ENCODE peak calls at places on chromosome 18, in seven cellular contexts. H, Q, I, J, K, S and A are unnamed samples.

GRCh38 chr18:79597176-79598045 is 82.2 kb upstream of the CTDP1 start:
- DNase-seq in S (no peak), I (no peak), H (no peak), Q (peak; percentile 13), J (peak; percentile 7), K (peak; percentile 57), A (no peak)

GRCh38 chr18:49744395-49744987 is 68.8 kb downstream of the ACAA2 start:
- DNase-seq in I (no peak), J (no peak), Q (no peak), S (no peak), H (no peak), K (no peak), A (peak; percentile 46)

GRCh38 chr18:62634471-62634870 is 80.9 kb upstream of the PHLPP1 start:
- DNase-seq in S (no peak), I (no peak), J (no peak), H (no peak), Q (no peak), K (no peak), A (no peak)

GRCh38 chr18:67463829-67464228 is 52.7 kb downstream of the DSEL start:
- DNase-seq in S (no peak), I (no peak), Q (no peak), K (no peak), H (no peak), J (no peak), A (peak; percentile 23)

GRCh38 chr18:28167835-28168349 is 9.0 kb downstream of the CDH2 start:
- DNase-seq in I (peak; percentile 82), S (no peak), Q (no peak), J (no peak), H (no peak), K (no peak), A (no peak)

GRCh38 chr18:61582205-61582710 is 249.0 kb downstream of the CDH20 start:
- DNase-seq in K (no peak), H (no peak), S (peak; percentile 34), J (no peak), Q (no peak), I (no peak), A (no peak)

GRCh38 chr18:2992995-2993877 is 19.7 kb downstream of the LPIN2 start:
- DNase-seq in J (no peak), H (no peak), Q (no peak), K (no peak), S (no peak), I (no peak), A (no peak)

GRCh38 chr18:27709344-27709743 is 467.6 kb downstream of the CDH2 start:
- DNase-seq in K (no peak), Q (no peak), H (no peak), S (no peak), J (no peak), I (no peak), A (no peak)

GRCh38 chr18:63073481-63073880 is 246.1 kb downstream of the BCL2 start:
- DNase-seq in Q (no peak), J (no peak), H (no peak), S (no peak), K (no peak), I (peak; percentile 7), A (peak; percentile 16)

GRCh38 chr18:41745166-41746049 is 209.6 kb upstream of the PIK3C3 start:
- DNase-seq in K (no peak), H (peak; percentile 19), S (no peak), Q (no peak), J (no peak), I (peak; percentile 21), A (peak; percentile 46)

GRCh38 chr18:25313274-25313673 is 38.7 kb downstream of the ZNF521 start:
- DNase-seq in I (no peak), H (no peak), J (no peak), Q (no peak), K (no peak), S (no peak), A (peak; percentile 33)

GRCh38 chr18:47595816-47596501 is 334.5 kb downstream of the SMAD2 start:
- DNase-seq in I (peak; percentile 20), S (no peak), K (no peak), J (no peak), Q (no peak), H (peak; percentile 9), A (peak; percentile 46)

GRCh38 chr18:12328179-12328823 is 20.3 kb downstream of the TUBB6 start:
- DNase-seq in J (no peak), I (no peak), Q (no peak), K (peak; percentile 53), H (no peak), S (no peak), A (no peak)

GRCh38 chr18:12325726-12326245 is 17.7 kb downstream of the TUBB6 start:
- DNase-seq in S (no peak), H (no peak), Q (no peak), J (no peak), I (no peak), K (peak; percentile 62), A (no peak)

GRCh38 chr18:12326711-12327460 is 18.8 kb downstream of the TUBB6 start:
- DNase-seq in S (no peak), J (no peak), Q (no peak), I (no peak), H (no peak), K (peak; percentile 60), A (no peak)

GRCh38 chr18:12329125-12329698 is 21.2 kb downstream of the TUBB6 start:
- DNase-seq in I (no peak), S (no peak), H (no peak), J (no peak), K (peak; percentile 55), Q (no peak), A (no peak)

GRCh38 chr18:12327510-12328178 is 19.6 kb downstream of the TUBB6 start:
- DNase-seq in K (peak; percentile 84), I (peak; percentile 69), H (peak; percentile 84), J (peak; percentile 56), S (peak; percentile 54), Q (peak; percentile 71), A (peak; percentile 92)
- TF ChIP-seq POLR2A in K (no peak), I (no peak), H (no peak), J (no peak), S (no peak), Q (no peak), A (no peak)

GRCh38 chr18:22348521-22349316 is 69.0 kb downstream of the CTAGE1 start:
- DNase-seq in S (no peak), J (no peak), K (no peak), I (no peak), Q (peak; percentile 80), H (no peak), A (no peak)

GRCh38 chr18:22345733-22346132 is 72.0 kb downstream of the CTAGE1 start:
- DNase-seq in J (no peak), S (no peak), I (no peak), K (no peak), H (no peak), Q (no peak), A (no peak)

GRCh38 chr18:22347624-22348511 is 69.8 kb downstream of the CTAGE1 start:
- DNase-seq in I (no peak), S (no peak), Q (peak; percentile 53), K (no peak), H (no peak), J (no peak), A (no peak)

GRCh38 chr18:22346342-22346967 is 71.3 kb downstream of the CTAGE1 start:
- DNase-seq in I (no peak), Q (peak; percentile 82), J (no peak), S (no peak), H (no peak), K (no peak), A (no peak)

GRCh38 chr18:22346968-22347611 is 70.6 kb downstream of the CTAGE1 start:
- DNase-seq in I (peak; percentile 5), K (peak; percentile 71), H (no peak), S (no peak), Q (peak; percentile 88), J (no peak), A (no peak)
- TF ChIP-seq POLR2A in I (no peak), K (no peak), H (no peak), S (no peak), Q (peak; percentile 51), J (no peak), A (no peak)

GRCh38 chr18:77524909-77525308 is 275.3 kb downstream of the GALR1 start:
- DNase-seq in Q (no peak), K (no peak), I (no peak), S (no peak), J (no peak), H (no peak), A (no peak)

GRCh38 chr18:77526962-77527361 is 277.3 kb downstream of the GALR1 start:
- DNase-seq in S (no peak), Q (no peak), H (no peak), K (no peak), J (no peak), I (no peak), A (no peak)

GRCh38 chr18:77528877-77529276 is 279.2 kb downstream of the GALR1 start:
- DNase-seq in Q (no peak), H (no peak), K (no peak), J (no peak), S (no peak), I (no peak), A (no peak)

GRCh38 chr18:77530732-77531131 is 281.1 kb downstream of the GALR1 start:
- DNase-seq in I (no peak), K (no peak), Q (no peak), J (no peak), H (no peak), S (no peak), A (no peak)

GRCh38 chr18:77529492-77529891 is 279.8 kb downstream of the GALR1 start:
- DNase-seq in J (no peak), S (no peak), K (no peak), Q (no peak), I (no peak), H (no peak), A (no peak)
- TF ChIP-seq POLR2A in J (no peak), S (no peak), K (no peak), Q (no peak), I (no peak), H (no peak), A (no peak)

GRCh38 chr18:12276736-12277554 is 22.8 kb downstream of the CIDEA start:
- DNase-seq in I (no peak), S (no peak), K (peak; percentile 76), Q (no peak), J (no peak), H (no peak), A (no peak)

GRCh38 chr18:12274793-12275192 is 20.6 kb downstream of the CIDEA start:
- DNase-seq in Q (no peak), H (no peak), S (no peak), K (no peak), I (no peak), J (no peak), A (no peak)

DNA sequence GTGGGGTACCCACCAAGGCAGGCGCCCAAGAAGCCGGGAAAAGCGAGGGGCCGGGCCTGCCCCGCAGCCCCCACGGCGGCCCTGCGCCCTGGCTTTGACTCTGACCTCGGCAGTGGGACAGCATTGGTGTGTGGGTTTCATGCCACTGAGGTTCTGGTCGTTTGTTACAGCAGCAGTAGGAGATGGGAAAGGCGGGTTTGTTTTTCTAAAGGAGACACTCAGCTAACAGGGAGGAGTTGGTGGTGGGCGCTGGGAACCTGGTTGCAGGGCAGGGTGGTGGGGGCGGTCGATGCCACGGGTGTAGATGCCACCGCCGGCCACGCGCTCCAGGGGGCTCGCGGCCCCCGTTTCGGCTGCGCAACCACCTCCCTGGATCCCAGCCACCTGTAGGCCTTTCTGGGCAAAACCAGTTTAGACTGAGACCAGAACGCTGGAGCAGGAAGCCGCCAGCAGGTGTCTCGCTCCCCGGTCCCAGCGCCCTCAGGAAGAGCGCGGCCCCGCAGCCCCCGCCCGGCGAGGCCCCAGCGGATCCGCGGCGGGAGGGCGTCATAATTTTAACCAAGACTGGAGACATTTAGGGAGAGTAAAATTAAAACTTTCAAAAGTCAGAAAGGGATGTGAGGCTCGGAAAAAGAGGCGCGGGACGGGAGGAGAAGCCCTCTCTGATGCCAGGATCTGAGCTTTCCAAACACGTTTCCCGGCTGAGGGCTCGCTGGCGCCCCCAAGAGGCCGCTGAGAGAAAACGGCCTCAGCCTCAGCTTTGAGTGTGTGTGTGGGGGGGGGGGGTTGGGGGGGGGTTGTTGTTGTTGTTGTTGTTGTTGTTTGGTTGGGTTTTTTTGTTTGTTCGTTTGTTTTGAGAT is 17.4 kb downstream of the CIDEA start:
- DNase-seq in K (peak; percentile 91), H (peak; percentile 84), Q (peak; percentile 83), J (peak; percentile 42), I (peak; percentile 68), S (no peak), A (peak; percentile 95)
- TF ChIP-seq POLR2A in K (no peak), H (no peak), Q (peak; percentile 17), J (no peak), I (no peak), S (no peak), A (no peak)